ENCODE peak calls at places on chromosome 15, in four cellular contexts. Q is gastrocnemius medialis, A is body of pancreas, L is ovary. S is an unnamed sample.

GRCh38 chr15:82851981-82852511 is 42.6 kb downstream of the WHAMM start:
- DNase-seq in A (peak; percentile 12), L (no peak), Q (no peak), S (peak; percentile 16)

GRCh38 chr15:39235084-39235795 is 345.6 kb upstream of the THBS1 start:
- DNase-seq in Q (no peak), L (no peak), A (no peak), S (no peak)

GRCh38 chr15:33851079-33851478 is 117.2 kb upstream of the CHRM5 start:
- DNase-seq in L (no peak), Q (no peak), A (no peak), S (no peak)

GRCh38 chr15:53872410-53872809 is 105.8 kb upstream of the UNC13C start:
- DNase-seq in Q (no peak), A (no peak), L (no peak), S (no peak)

GRCh38 chr15:82933576-82933975 is 18.9 kb downstream of the HOMER2 start:
- DNase-seq in A (no peak), Q (no peak), L (no peak), S (no peak)

GRCh38 chr15:95682129-95682528 is 648.4 kb upstream of the NR2F2 start:
- DNase-seq in A (no peak), Q (no peak), L (no peak), S (no peak)

GRCh38 chr15:84634228-84634837 is 19.8 kb downstream of the WDR73 start:
- DNase-seq in A (no peak), Q (no peak), L (no peak), S (no peak)

GRCh38 chr15:58396181-58396580 is 35.6 kb upstream of the LIPC start:
- DNase-seq in A (no peak), Q (no peak), L (no peak), S (no peak)

GRCh38 chr15:57237282-57237642 is 139.0 kb upstream of the CGNL1 start:
- DNase-seq in Q (no peak), L (no peak), A (no peak), S (no peak)

GRCh38 chr15:85496551-85497545 is 116.4 kb downstream of the AKAP13 start:
- DNase-seq in L (no peak), Q (no peak), A (no peak), S (no peak)

GRCh38 chr15:58472821-58473581 is 41.2 kb downstream of the LIPC start:
- DNase-seq in Q (no peak), L (no peak), A (no peak), S (no peak)

GRCh38 chr15:48283361-48284157 is 47.7 kb upstream of the DUT start:
- DNase-seq in L (no peak), Q (no peak), A (no peak), S (no peak)

GRCh38 chr15:99117111-99117510 is 12.2 kb downstream of the SYNM start:
- DNase-seq in L (no peak), A (no peak), Q (no peak), S (no peak)

GRCh38 chr15:78651007-78651406 is 10.0 kb upstream of the CHRNB4 start:
- DNase-seq in L (no peak), A (no peak), Q (no peak), S (no peak)
- H3K9me3 ChIP-seq in L (no peaks in the 10 kb centered on the region), A (no peaks in the 10 kb centered on the region), Q (no peaks in the 10 kb centered on the region), S (no peaks in the 10 kb centered on the region)

GRCh38 chr15:20340931-20341661 is 200.5 kb downstream of the GOLGA6L6 start:
- DNase-seq in Q (no peak), L (peak; percentile 69), A (peak; percentile 50), S (peak; percentile 81)
- H3K9me3 ChIP-seq in Q (no peaks in the 10 kb centered on the region), L (peaks cover 6% of the 10 kb centered on the region), A (no peaks in the 10 kb centered on the region), S (no peaks in the 10 kb centered on the region)

GRCh38 chr15:35914573-35914972 is 368.6 kb upstream of the DPH6 start:
- DNase-seq in L (no peak), A (no peak), Q (no peak), S (no peak)
- H3K9me3 ChIP-seq in L (no peaks in the 10 kb centered on the region), A (no peaks in the 10 kb centered on the region), Q (no peaks in the 10 kb centered on the region), S (peaks cover 4% of the 10 kb centered on the region)

GRCh38 chr15:87120555-87120954 is 1040.9 kb downstream of the AGBL1 start:
- DNase-seq in Q (no peak), A (no peak), L (no peak), S (no peak)
- H3K9me3 ChIP-seq in Q (no peaks in the 10 kb centered on the region), A (no peaks in the 10 kb centered on the region), L (no peaks in the 10 kb centered on the region), S (no peaks in the 10 kb centered on the region)

GRCh38 chr15:46894644-46895043 is 822.7 kb upstream of the SEMA6D start:
- DNase-seq in Q (no peak), A (no peak), L (no peak), S (no peak)

GRCh38 chr15:46897266-46897665 is 820.0 kb upstream of the SEMA6D start:
- DNase-seq in Q (no peak), A (no peak), L (no peak), S (no peak)

DNA sequence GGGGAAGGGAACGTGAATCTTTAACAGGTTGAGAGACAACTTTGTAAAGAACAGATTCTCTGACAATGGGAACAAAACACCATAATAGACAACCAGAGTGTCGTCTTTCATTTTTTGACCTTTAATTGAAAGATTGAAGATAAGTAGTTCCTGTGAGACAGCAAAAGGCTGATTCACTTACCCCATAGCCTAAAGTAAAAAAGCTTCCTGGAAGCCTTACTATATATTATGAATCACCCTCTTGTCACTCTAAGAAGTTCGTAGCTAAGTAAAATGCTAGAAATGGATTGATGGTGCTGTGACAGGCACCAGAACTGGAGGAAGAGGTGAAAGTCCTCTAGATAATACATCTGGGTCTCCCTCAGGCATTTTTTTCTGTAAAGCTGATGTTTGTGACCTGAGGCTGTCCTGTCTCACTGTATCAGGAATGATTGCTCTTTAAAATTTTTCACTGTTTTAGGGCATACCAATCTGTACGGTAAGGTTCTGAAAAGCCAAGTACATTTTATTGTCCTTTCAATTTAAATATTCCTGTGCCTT is 824.6 kb upstream of the SEMA6D start:
- DNase-seq in L (no peak), A (no peak), Q (no peak), S (no peak)
- H3K9me3 ChIP-seq in L (no peaks in the 10 kb centered on the region), A (no peaks in the 10 kb centered on the region), Q (no peaks in the 10 kb centered on the region), S (no peaks in the 10 kb centered on the region)

GRCh38 chr15:25188551-25189101 is 233.8 kb downstream of the SNRPN start:
- DNase-seq in Q (no peak), L (no peak), A (no peak), S (no peak)
- H3K9me3 ChIP-seq in Q (no peaks in the 10 kb centered on the region), L (no peaks in the 10 kb centered on the region), A (no peaks in the 10 kb centered on the region), S (peaks cover 5% of the 10 kb centered on the region)

GRCh38 chr15:90325677-90326200 is 26.3 kb upstream of the ZNF774 start:
- DNase-seq in Q (no peak), A (no peak), L (no peak), S (no peak)
- H3K9me3 ChIP-seq in Q (no peaks in the 10 kb centered on the region), A (no peaks in the 10 kb centered on the region), L (no peaks in the 10 kb centered on the region), S (no peaks in the 10 kb centered on the region)

GRCh38 chr15:68552344-68552743 is 26.4 kb upstream of the CORO2B start:
- DNase-seq in L (no peak), A (no peak), Q (no peak), S (peak; percentile 16)

GRCh38 chr15:68553994-68554715 is 24.6 kb upstream of the CORO2B start:
- DNase-seq in L (peak; percentile 55), A (peak; percentile 68), Q (peak; percentile 17), S (peak; percentile 70)

GRCh38 chr15:68554716-68555347 is 24.0 kb upstream of the CORO2B start:
- DNase-seq in L (no peak), Q (no peak), A (no peak), S (peak; percentile 28)

GRCh38 chr15:68552773-68553172 is 26.0 kb upstream of the CORO2B start:
- DNase-seq in Q (no peak), A (no peak), L (no peak), S (peak; percentile 48)

GRCh38 chr15:68553594-68553993 is 25.2 kb upstream of the CORO2B start:
- DNase-seq in L (no peak), A (no peak), Q (no peak), S (peak; percentile 32)
- H3K9me3 ChIP-seq in L (no peaks in the 10 kb centered on the region), A (no peaks in the 10 kb centered on the region), Q (no peaks in the 10 kb centered on the region), S (no peaks in the 10 kb centered on the region)

GRCh38 chr15:55685292-55685691 is 57.7 kb downstream of the PRTG start:
- DNase-seq in L (no peak), A (no peak), Q (no peak), S (no peak)

GRCh38 chr15:55683366-55683765 is 59.6 kb downstream of the PRTG start:
- DNase-seq in L (no peak), Q (no peak), A (no peak), S (no peak)

DNA sequence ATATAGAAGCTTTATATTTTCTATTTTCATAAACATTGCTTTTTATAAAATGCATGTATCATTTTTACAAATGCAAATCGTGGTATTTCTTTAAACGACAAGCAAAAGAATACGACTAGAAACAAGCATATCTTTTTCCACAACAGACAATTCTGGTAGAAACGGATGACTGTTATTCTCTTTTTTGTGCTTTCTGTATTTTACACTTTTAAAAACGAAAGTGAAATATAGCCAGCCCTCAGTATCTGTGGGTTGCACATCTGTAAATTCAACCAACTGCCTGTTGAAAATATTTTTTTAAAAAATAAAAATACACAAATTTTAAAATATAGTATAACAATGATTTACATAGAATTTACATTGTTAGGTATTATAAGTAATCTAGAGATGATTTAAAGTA is 61.3 kb downstream of the PRTG start:
- DNase-seq in L (no peak), Q (no peak), A (no peak), S (no peak)
- H3K9me3 ChIP-seq in L (no peaks in the 10 kb centered on the region), Q (no peaks in the 10 kb centered on the region), A (no peaks in the 10 kb centered on the region), S (no peaks in the 10 kb centered on the region)

S was measured in right atrium auricular region.